ENCODE peak calls at places on chromosomes 2 and 18, in ten cellular contexts. M, H, D, A, U, V, Z, P, J and E are unnamed samples.

GRCh38 chr2:211085056-211085680 is 528.8 kb downstream of the CPS1 start:
- DNase-seq in M (no peak), H (no peak), D (no peak), A (peak), U (peak), V (no peak), Z (peak), P (no peak), J (no peak), E (no peak)

GRCh38 chr2:23283653-23284052 is 101.3 kb upstream of the KLHL29 start:
- DNase-seq in M (no peak), H (no peak), D (no peak), A (no peak), U (no peak), V (no peak), Z (no peak), P (no peak), J (no peak), E (no peak)

GRCh38 chr2:160952462-160952861 is 207.8 kb upstream of the TANK start:
- DNase-seq in M (peak), H (peak), D (no peak), A (no peak), U (no peak), V (no peak), Z (no peak), P (no peak), J (peak), E (peak)

GRCh38 chr2:54457326-54458023 is 1.3 kb downstream of the SPTBN1 start:
- DNase-seq in M (peak), H (peak), D (no peak), A (peak), U (peak), V (peak), Z (peak), P (no peak), J (peak), E (peak)

GRCh38 chr18:51890762-51891161 is 449.2 kb upstream of the DCC start:
- DNase-seq in M (no peak), H (no peak), D (peak), A (no peak), U (no peak), V (peak), Z (no peak), P (peak), J (no peak), E (peak)

GRCh38 chr2:85199692-85200091 is 66.5 kb downstream of the TCF7L1 start:
- DNase-seq in M (no peak), H (no peak), D (no peak), A (no peak), U (no peak), V (no peak), Z (no peak), P (no peak), J (no peak), E (no peak)

GRCh38 chr2:172962824-172963223 is 112.8 kb upstream of the MAP3K20 start:
- DNase-seq in M (no peak), H (no peak), D (no peak), A (no peak), U (peak), V (no peak), Z (no peak), P (no peak), J (no peak), E (no peak)

GRCh38 chr18:76546282-76546572 is 51.2 kb upstream of the ZNF516 start:
- DNase-seq in M (no peak), H (no peak), D (no peak), A (no peak), U (no peak), V (no peak), Z (no peak), P (no peak), J (no peak), E (no peak)

GRCh38 chr2:158823838-158824237 is 28.7 kb downstream of the DAPL1 start:
- DNase-seq in M (no peak), H (no peak), D (no peak), A (no peak), U (no peak), V (no peak), Z (no peak), P (no peak), J (no peak), E (no peak)

GRCh38 chr2:230691005-230691647 is 21.5 kb upstream of the CAB39 start:
- DNase-seq in M (no peak), H (no peak), D (no peak), A (no peak), U (no peak), V (no peak), Z (peak), P (no peak), J (no peak), E (no peak)

GRCh38 chr18:68426731-68427315 is 288.1 kb downstream of the TMX3 start:
- DNase-seq in M (no peak), H (no peak), D (no peak), A (no peak), U (no peak), V (no peak), Z (no peak), P (no peak), J (no peak), E (no peak)

GRCh38 chr2:184756885-184757284 is 158.6 kb downstream of the ZNF804A start:
- DNase-seq in M (no peak), H (no peak), D (no peak), A (no peak), U (no peak), V (no peak), Z (no peak), P (no peak), J (no peak), E (no peak)

GRCh38 chr18:76875390-76876330 is 53.3 kb downstream of the ZNF236 start:
- DNase-seq in M (no peak), H (no peak), D (no peak), A (peak), U (peak), V (peak), Z (peak), P (peak), J (no peak), E (no peak)

GRCh38 chr2:31945572-31945935 is 65.3 kb downstream of the MEMO1 start:
- DNase-seq in M (no peak), H (no peak), D (no peak), A (no peak), U (peak), V (no peak), Z (no peak), P (no peak), J (no peak), E (no peak)

GRCh38 chr18:51168960-51169662 is 28.4 kb downstream of the MEX3C start:
- DNase-seq in M (no peak), H (no peak), D (no peak), A (no peak), U (no peak), V (no peak), Z (no peak), P (no peak), J (no peak), E (no peak)

GRCh38 chr2:166127217-166128155 is at the start of gene SCN1A:
- DNase-seq in M (no peak), H (no peak), D (no peak), A (peak), U (peak), V (no peak), Z (peak), P (no peak), J (no peak), E (no peak)

GRCh38 chr2:236550298-236550697 is 19.3 kb upstream of the ACKR3 start:
- DNase-seq in M (no peak), H (no peak), D (no peak), A (no peak), U (no peak), V (no peak), Z (no peak), P (no peak), J (no peak), E (peak)

GRCh38 chr2:236552586-236552985 is 17.0 kb upstream of the ACKR3 start:
- DNase-seq in M (no peak), H (no peak), D (no peak), A (no peak), U (no peak), V (no peak), Z (no peak), P (no peak), J (no peak), E (no peak)

GRCh38 chr2:236550701-236551465 is 18.7 kb upstream of the ACKR3 start:
- DNase-seq in M (no peak), H (no peak), D (no peak), A (no peak), U (no peak), V (no peak), Z (no peak), P (no peak), J (no peak), E (no peak)

GRCh38 chr2:236553522-236553921 is 16.1 kb upstream of the ACKR3 start:
- DNase-seq in M (no peak), H (no peak), D (no peak), A (no peak), U (no peak), V (no peak), Z (no peak), P (no peak), J (no peak), E (no peak)

GRCh38 chr2:236551843-236552542 is 17.6 kb upstream of the ACKR3 start:
- DNase-seq in M (no peak), H (no peak), D (no peak), A (no peak), U (no peak), V (no peak), Z (no peak), P (no peak), J (no peak), E (peak)
- TF ChIP-seq POLR2A in M (no peak), H (no peak), D (no peak), A (no peak), U (no peak), V (no peak), Z (no peak), P (no peak), J (no peak), E (no peak)

GRCh38 chr2:224098473-224098872 is 59.4 kb upstream of the SERPINE2 start:
- DNase-seq in M (peak), H (no peak), D (no peak), A (no peak), U (no peak), V (no peak), Z (no peak), P (no peak), J (no peak), E (no peak)
- H3K4me3 ChIP-seq in M (peak), H (no peak), D (no peak), A (no peak), U (no peak), V (no peak), Z (no peak), P (no peak), J (no peak), E (no peak)

GRCh38 chr18:58578321-58578720 is 50.6 kb downstream of the ALPK2 start:
- DNase-seq in M (no peak), H (no peak), D (no peak), A (no peak), U (no peak), V (no peak), Z (no peak), P (no peak), J (no peak), E (no peak)
- TF ChIP-seq POLR2A in M (no peak), H (no peak), D (no peak), A (no peak), U (no peak), V (no peak), Z (no peak), P (no peak), J (no peak), E (no peak)

DNA sequence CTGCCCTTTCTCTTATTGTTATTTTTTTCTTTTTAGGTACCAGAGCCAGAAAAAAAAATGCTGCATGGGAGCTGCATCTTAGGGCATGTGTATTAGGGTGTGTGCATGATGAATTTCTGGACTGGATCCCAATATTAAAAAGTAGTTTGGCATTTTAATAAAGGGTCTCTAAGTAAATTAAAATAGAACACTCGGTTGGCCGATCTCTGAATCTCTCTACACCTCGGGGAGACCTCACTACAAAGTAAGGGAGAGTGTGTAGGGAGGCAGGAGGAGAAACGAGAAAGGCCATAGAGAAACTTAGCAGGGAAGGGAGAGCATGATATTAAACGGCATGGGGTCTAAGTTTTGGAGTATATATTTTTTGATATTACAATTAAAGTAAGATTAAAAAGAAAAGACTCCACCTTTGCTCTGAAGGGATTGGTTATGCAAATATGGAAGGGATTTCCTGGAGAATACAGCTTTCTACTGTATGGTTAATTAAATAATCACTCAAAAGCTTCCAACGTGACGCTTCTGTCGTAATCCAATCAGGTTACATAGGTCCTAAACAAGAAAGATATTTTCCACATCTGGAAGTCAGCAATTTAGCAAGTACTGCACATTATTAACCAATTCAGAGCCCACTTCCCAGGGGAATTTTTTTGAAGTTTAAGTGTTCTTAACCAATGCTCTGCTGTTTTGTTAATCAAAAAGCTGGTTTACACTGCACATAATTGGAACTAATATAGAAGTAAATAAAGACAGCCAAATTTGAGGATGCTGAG is 984 bp upstream of the ZEB2 start:
- DNase-seq in M (no peak), H (no peak), D (no peak), A (no peak), U (no peak), V (no peak), Z (no peak), P (no peak), J (no peak), E (no peak)
- H3K4me3 ChIP-seq in M (peak), H (peak), D (no peak), A (peak), U (no peak), V (peak), Z (no peak), P (no peak), J (peak), E (peak)

GRCh38 chr2:215452725-215453124 is 16.9 kb upstream of the FN1 start:
- DNase-seq in M (no peak), H (no peak), D (no peak), A (no peak), U (no peak), V (no peak), Z (no peak), P (no peak), J (no peak), E (no peak)
- TF ChIP-seq POLR2A in M (no peak), H (no peak), D (no peak), A (no peak), U (no peak), V (no peak), Z (no peak), P (no peak), J (no peak), E (no peak)

GRCh38 chr2:109335586-109336266 is 206.7 kb downstream of the SH3RF3 start:
- DNase-seq in M (no peak), H (no peak), D (no peak), A (no peak), U (peak), V (no peak), Z (no peak), P (no peak), J (no peak), E (no peak)
- H3K4me3 ChIP-seq in M (no peak), H (peak), D (no peak), A (no peak), U (peak), V (no peak), Z (no peak), P (no peak), J (no peak), E (no peak)